ENCODE peak calls at places on chromosome 11, in four cellular contexts. M, W, H and E are unnamed samples.

GRCh38 chr11:5102246-5102645 is 32.9 kb downstream of the OR52E1 start:
- DNase-seq in M (no peak), W (no peak), H (no peak), E (no peak)

GRCh38 chr11:113994077-113994954 is 19.4 kb downstream of the HTR3A start:
- DNase-seq in M (peak; percentile 43), W (peak; percentile 34), H (peak; percentile 66), E (peak; percentile 87)

GRCh38 chr11:34653851-34654490 is 33.1 kb downstream of the EHF start:
- DNase-seq in M (peak; percentile 97), W (peak; percentile 94), H (no peak), E (peak; percentile 63)

GRCh38 chr11:18522388-18522787 is 4.4 kb downstream of the TSG101 start:
- DNase-seq in M (no peak), W (no peak), H (no peak), E (peak; percentile 45)

GRCh38 chr11:76208829-76209670 is 2.7 kb upstream of the WNT11 start:
- DNase-seq in M (peak; percentile 73), W (peak; percentile 80), H (peak; percentile 91), E (peak; percentile 94)

GRCh38 chr11:106133529-106133928 is 56.1 kb downstream of the AASDHPPT start:
- DNase-seq in M (peak; percentile 32), W (no peak), H (no peak), E (no peak)

GRCh38 chr11:2761131-2762030 is 61.6 kb upstream of the KCNQ1OT1 start:
- DNase-seq in M (no peak), W (peak; percentile 25), H (no peak), E (peak; percentile 43)

GRCh38 chr11:99148352-99148751 is 127.6 kb downstream of the CNTN5 start:
- DNase-seq in M (no peak), W (no peak), H (no peak), E (no peak)

GRCh38 chr11:67022341-67022933 is 497 bp upstream of the SYT12 start:
- DNase-seq in M (peak; percentile 96), W (peak; percentile 70), H (no peak), E (no peak)